ENCODE peak calls at places on chromosomes 3 and 15, in seven cellular contexts. H, V, O, M, Q, U and B are unnamed samples.

GRCh38 chr3:38746641-38747040 is 69.4 kb downstream of the SCN10A start:
- DNase-seq in O (no peak), U (no peak), Q (no peak), M (no peak), H (no peak), V (no peak), B (no peak)

GRCh38 chr15:73617310-73617709 is 15.9 kb downstream of the NPTN start:
- DNase-seq in U (no peak), O (no peak), H (no peak), M (no peak), V (no peak), Q (no peak), B (no peak)

GRCh38 chr3:185583925-185584324 is 2.2 kb upstream of the SENP2 start:
- DNase-seq in O (no peak), Q (no peak), U (no peak), V (no peak), H (no peak), M (no peak), B (no peak)

GRCh38 chr3:46671541-46672348 is 21.7 kb downstream of the ALS2CL start:
- DNase-seq in M (peak), U (peak), O (peak), Q (no peak), V (no peak), H (no peak), B (no peak)

GRCh38 chr15:53739651-53740050 is 19.8 kb downstream of the WDR72 start:
- DNase-seq in H (no peak), M (no peak), V (no peak), Q (no peak), U (no peak), O (no peak), B (no peak)

GRCh38 chr3:14210843-14211594 is 32.4 kb downstream of the LSM3 start:
- DNase-seq in H (no peak), M (no peak), Q (no peak), O (no peak), U (no peak), V (peak), B (no peak)

GRCh38 chr15:52306270-52306669 is 10.7 kb upstream of the MYO5C start:
- DNase-seq in Q (no peak), U (no peak), V (peak), M (no peak), H (peak), O (no peak), B (no peak)

GRCh38 chr3:126114406-126115386 is 30.8 kb upstream of the SLC41A3 start:
- DNase-seq in V (no peak), O (no peak), M (peak), U (no peak), Q (no peak), H (no peak), B (no peak)

GRCh38 chr15:99268431-99268830 is 17.1 kb downstream of the LRRC28 start:
- DNase-seq in Q (no peak), O (no peak), V (no peak), M (no peak), H (no peak), U (no peak), B (no peak)

GRCh38 chr3:159174715-159175390 is 373.0 kb downstream of the MFSD1 start:
- DNase-seq in M (no peak), O (no peak), H (no peak), U (no peak), Q (no peak), V (no peak), B (no peak)

GRCh38 chr15:75725021-75725718 is 12.5 kb upstream of the CSPG4 start:
- DNase-seq in U (no peak), M (peak), H (no peak), V (no peak), O (peak), Q (no peak), B (no peak)

GRCh38 chr15:75723847-75724660 is 11.4 kb upstream of the CSPG4 start:
- DNase-seq in Q (peak), O (peak), V (peak), H (no peak), M (peak), U (peak), B (peak)

GRCh38 chr15:75721923-75722870 is 9.5 kb upstream of the CSPG4 start:
- DNase-seq in M (peak), H (no peak), V (no peak), U (no peak), O (peak), Q (no peak), B (no peak)

GRCh38 chr15:75721462-75721922 is 8.8 kb upstream of the CSPG4 start:
- DNase-seq in M (peak), U (no peak), V (no peak), Q (no peak), H (no peak), O (peak), B (no peak)

DNA sequence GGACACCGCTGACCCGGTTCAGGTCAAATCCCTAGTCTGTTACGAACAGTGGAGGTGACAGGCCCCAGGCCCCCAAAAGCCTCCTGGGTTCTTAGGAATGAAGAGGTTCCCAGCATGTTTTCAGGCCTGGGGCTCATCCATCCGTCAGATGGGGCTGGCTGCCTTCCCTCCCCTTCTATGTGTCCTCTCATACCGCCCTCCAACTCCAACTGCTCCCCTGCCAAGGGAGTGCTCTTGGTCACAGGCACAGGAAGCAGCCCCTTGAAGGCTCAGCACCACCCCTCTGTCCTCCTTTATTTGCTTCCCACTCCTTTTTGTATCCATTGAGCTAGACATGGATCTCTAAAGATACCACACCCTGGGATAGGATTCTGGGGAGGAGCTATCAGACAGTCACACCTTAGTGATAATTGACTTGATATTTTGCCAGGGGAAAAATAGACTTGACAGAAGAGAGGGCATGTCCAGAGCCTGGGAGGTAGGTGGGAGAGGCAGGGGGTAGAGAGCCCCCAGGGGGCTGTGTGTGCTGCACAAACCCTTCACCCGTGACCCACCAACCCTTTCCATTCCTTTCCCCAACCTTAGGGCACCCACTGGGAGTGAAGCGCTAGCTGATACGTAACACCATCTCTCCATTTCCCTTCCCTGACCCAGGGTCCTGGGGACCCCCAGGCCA is 10.7 kb upstream of the CSPG4 start:
- DNase-seq in V (no peak), U (no peak), M (peak), O (peak), Q (no peak), H (no peak), B (no peak)
- H3K27ac ChIP-seq in V (peak), U (peak), M (no peak), O (peak), Q (peak), H (no peak), B (no peak)

GRCh38 chr3:24240306-24240705 is 254.3 kb downstream of the THRB start:
- DNase-seq in V (no peak), U (no peak), Q (no peak), H (no peak), O (no peak), M (no peak), B (no peak)

GRCh38 chr3:24235121-24235520 is 259.5 kb downstream of the THRB start:
- DNase-seq in O (no peak), Q (no peak), H (no peak), U (no peak), M (no peak), V (no peak), B (no peak)

GRCh38 chr3:24232784-24233183 is 261.9 kb downstream of the THRB start:
- DNase-seq in H (no peak), M (no peak), U (no peak), V (no peak), O (no peak), Q (no peak), B (no peak)

GRCh38 chr3:24242012-24242698 is 252.5 kb downstream of the THRB start:
- DNase-seq in M (no peak), Q (peak), V (no peak), H (no peak), U (no peak), O (no peak), B (no peak)

GRCh38 chr3:24237971-24238767 is 256.5 kb downstream of the THRB start:
- DNase-seq in M (no peak), V (peak), H (peak), U (peak), O (no peak), Q (peak), B (no peak)
- H3K27ac ChIP-seq in M (peak), V (no peak), H (no peak), U (no peak), O (no peak), Q (peak), B (no peak)

GRCh38 chr3:129594907-129595390 is 11.5 kb downstream of the PLXND1 start:
- DNase-seq in H (no peak), Q (no peak), V (no peak), M (no peak), U (no peak), O (no peak), B (no peak)
- H3K27ac ChIP-seq in H (peak), Q (peak), V (peak), M (no peak), U (peak), O (peak), B (peak)

GRCh38 chr3:140924097-140924873 is 17.4 kb upstream of the SLC25A36 start:
- DNase-seq in U (peak), V (no peak), O (no peak), H (no peak), Q (peak), M (no peak), B (no peak)

GRCh38 chr3:140927279-140927678 is 14.4 kb upstream of the SLC25A36 start:
- DNase-seq in O (no peak), M (no peak), V (no peak), Q (no peak), U (no peak), H (no peak), B (no peak)

GRCh38 chr3:140917769-140918168 is 23.9 kb upstream of the SLC25A36 start:
- DNase-seq in M (no peak), H (no peak), O (no peak), Q (no peak), V (no peak), U (peak), B (no peak)

GRCh38 chr3:140920029-140920428 is 21.6 kb upstream of the SLC25A36 start:
- DNase-seq in U (no peak), H (no peak), Q (no peak), V (no peak), M (no peak), O (no peak), B (no peak)

DNA sequence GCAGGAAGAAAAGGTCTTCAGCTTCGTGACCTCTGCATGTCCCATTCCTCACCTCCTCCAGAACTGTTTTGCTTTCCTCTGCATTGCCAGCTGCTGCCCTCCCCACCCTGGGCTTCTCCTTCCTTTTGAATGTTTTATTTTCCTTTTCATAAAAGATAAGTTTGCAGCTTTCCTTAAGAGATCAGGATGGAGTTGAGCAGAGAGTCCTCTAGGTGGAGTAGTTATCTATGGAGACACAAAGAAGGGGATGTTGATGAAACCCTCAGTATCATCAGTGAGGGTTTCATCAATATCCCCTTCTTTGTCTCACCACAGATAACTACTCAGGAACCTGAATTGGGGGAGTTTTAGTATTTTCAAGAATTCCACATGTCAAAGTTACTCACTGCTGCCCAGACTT is 19.0 kb upstream of the SLC25A36 start:
- DNase-seq in U (no peak), M (no peak), V (no peak), O (no peak), H (no peak), Q (no peak), B (no peak)
- H3K27ac ChIP-seq in U (no peak), M (no peak), V (no peak), O (no peak), H (no peak), Q (no peak), B (no peak)

GRCh38 chr15:59284768-59285368 is 78.2 kb downstream of the LDHAL6B start:
- DNase-seq in H (no peak), V (no peak), M (no peak), Q (no peak), U (no peak), O (no peak), B (no peak)

GRCh38 chr15:59292393-59292792 is 80.3 kb downstream of the MYO1E start:
- DNase-seq in O (no peak), V (no peak), Q (peak), H (no peak), U (no peak), M (no peak), B (peak)

GRCh38 chr15:59291214-59291551 is 81.5 kb downstream of the MYO1E start:
- DNase-seq in M (no peak), Q (no peak), U (no peak), V (no peak), H (no peak), O (no peak), B (no peak)

GRCh38 chr15:59290311-59291213 is 82.1 kb downstream of the MYO1E start:
- DNase-seq in U (no peak), Q (no peak), V (no peak), O (no peak), H (no peak), M (no peak), B (peak)

DNA sequence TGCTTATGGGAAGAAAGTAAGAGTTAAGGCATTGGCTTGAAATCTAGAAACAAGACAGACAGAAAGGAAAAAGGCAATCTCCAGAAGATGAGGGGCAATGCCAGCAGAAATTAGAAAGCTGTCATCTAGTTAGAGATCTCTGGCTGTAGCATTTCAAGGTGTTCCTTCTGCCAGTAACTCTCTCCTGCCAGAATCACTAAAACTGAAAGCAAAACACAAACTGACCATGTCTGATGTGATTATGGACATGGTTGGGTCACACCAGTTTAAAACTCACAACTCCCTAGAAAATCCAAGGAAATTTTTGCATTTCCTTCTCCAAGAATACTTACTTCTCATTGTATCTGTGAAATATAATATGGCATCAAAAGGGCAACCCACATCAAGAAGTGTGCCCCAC is 82.9 kb downstream of the LDHAL6B start:
- DNase-seq in Q (no peak), H (no peak), M (no peak), V (no peak), O (no peak), U (no peak), B (no peak)
- H3K27ac ChIP-seq in Q (no peak), H (peak), M (no peak), V (no peak), O (no peak), U (no peak), B (peak)